ENCODE peak calls at places on chromosomes 2 and 18, in four cellular contexts. X is astrocyte, B is mammary epithelial cell, S is Peyer's patch. I is an unnamed sample. For H3K27me3, the result is how much of the 10 kb centered on the place peaks cover.

GRCh38 chr2:29115797-29116781 is 874 bp downstream of the CLIP4 start:
- DNase-seq in X (peak), B (peak), S (peak), I (no peak)

GRCh38 chr2:224325941-224326340 is 76.0 kb downstream of the FAM124B start:
- DNase-seq in X (no peak), B (no peak), S (no peak), I (no peak)

GRCh38 chr2:46842876-46843275 is 72.7 kb downstream of the MCFD2 start:
- DNase-seq in X (no peak), B (no peak), S (peak), I (no peak)

GRCh38 chr2:16438571-16439294 is 226.9 kb downstream of the CYRIA start:
- DNase-seq in X (no peak), B (no peak), S (no peak), I (no peak)

GRCh38 chr18:80245781-80246655 is 1.3 kb downstream of the PARD6G start:
- DNase-seq in X (no peak), B (peak), S (no peak), I (no peak)

GRCh38 chr2:30235008-30235655 is 3.8 kb downstream of the LBH start:
- DNase-seq in X (no peak), B (peak), S (no peak), I (no peak)

GRCh38 chr2:102591646-102592045 is 27.7 kb upstream of the SLC9A2 start:
- DNase-seq in X (no peak), B (no peak), S (no peak), I (no peak)

GRCh38 chr2:215613265-215613664 is 177.4 kb upstream of the FN1 start:
- DNase-seq in X (no peak), B (no peak), S (no peak), I (no peak)

GRCh38 chr18:11689972-11690570 is 1.0 kb downstream of the GNAL start:
- DNase-seq in X (no peak), B (peak), S (no peak), I (no peak)

GRCh38 chr2:84483320-84483719 is 24.2 kb upstream of the SUCLG1 start:
- DNase-seq in X (no peak), B (no peak), S (no peak), I (no peak)

GRCh38 chr2:9434484-9434883 is 11.0 kb downstream of the CPSF3 start:
- DNase-seq in X (no peak), B (no peak), S (no peak), I (no peak)

GRCh38 chr2:36337354-36337753 is 18.2 kb upstream of the CRIM1 start:
- DNase-seq in X (no peak), B (no peak), S (no peak), I (no peak)

GRCh38 chr2:3432067-3432466 is 52.6 kb downstream of the TRAPPC12 start:
- DNase-seq in X (no peak), B (no peak), S (no peak), I (no peak)

GRCh38 chr2:231099918-231100317 is 24.9 kb downstream of the HTR2B start:
- DNase-seq in X (no peak), B (no peak), S (no peak), I (no peak)

GRCh38 chr18:27839141-27839540 is 337.8 kb downstream of the CDH2 start:
- DNase-seq in X (peak), B (peak), S (no peak), I (peak)

GRCh38 chr2:206464597-206464996 is 21.3 kb downstream of the ADAM23 start:
- DNase-seq in X (no peak), B (no peak), S (no peak), I (no peak)

GRCh38 chr18:55920063-55920462 is 332.1 kb upstream of the TCF4 start:
- DNase-seq in X (no peak), B (no peak), S (no peak), I (no peak)

GRCh38 chr2:219028996-219029828 is 12.1 kb downstream of the CFAP65 start:
- DNase-seq in X (no peak), B (no peak), S (no peak), I (no peak)

GRCh38 chr18:48946329-48946835 is 4.4 kb downstream of the SMAD7 start:
- DNase-seq in X (peak), B (peak), S (no peak), I (no peak)

GRCh38 chr2:25825238-25825637 is 53.0 kb downstream of the ASXL2 start:
- DNase-seq in X (no peak), B (peak), S (no peak), I (no peak)

GRCh38 chr18:59272221-59272888 is 899 bp downstream of the RAX start:
- DNase-seq in X (no peak), B (no peak), S (no peak), I (no peak)

GRCh38 chr18:59270689-59271257 is 2.5 kb downstream of the RAX start:
- DNase-seq in X (no peak), B (no peak), S (no peak), I (no peak)

GRCh38 chr18:59269563-59270214 is 3.6 kb downstream of the RAX start:
- DNase-seq in X (no peak), B (no peak), S (no peak), I (no peak)

GRCh38 chr18:59272971-59273935 is at the start of gene RAX:
- DNase-seq in X (no peak), B (no peak), S (no peak), I (no peak)

DNA sequence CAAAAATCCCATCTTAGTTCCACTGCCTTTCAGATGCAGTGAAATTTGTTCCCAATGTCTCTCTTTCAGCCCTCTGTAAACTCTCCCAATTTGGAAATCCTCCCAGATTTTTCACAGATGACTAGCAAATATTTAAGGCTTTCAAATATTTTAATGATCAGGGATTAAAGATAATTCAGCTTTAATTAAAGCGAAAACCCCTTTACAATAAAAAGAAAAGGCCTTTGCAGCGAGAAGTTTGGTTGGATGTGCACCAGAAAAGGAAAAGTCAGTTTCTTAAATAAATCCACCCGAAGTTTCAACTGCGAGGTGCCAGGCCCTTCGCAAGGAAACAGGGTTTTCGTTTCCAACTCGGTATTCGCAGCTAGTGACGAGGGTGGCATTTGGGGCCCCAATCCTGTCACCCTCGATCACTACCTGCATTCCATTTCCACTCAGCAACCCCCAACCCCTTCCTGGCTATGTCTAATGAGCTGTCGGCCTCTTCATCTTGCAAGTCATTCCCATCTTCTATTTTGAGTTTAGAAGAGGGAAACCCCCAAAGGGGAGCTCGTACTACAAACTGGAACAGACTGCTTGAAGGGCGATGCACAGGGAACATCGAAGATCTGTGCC is 1.5 kb downstream of the RAX start:
- DNase-seq in X (no peak), B (no peak), S (no peak), I (no peak)
- H3K4me3 ChIP-seq in X (no peak), B (no peak), S (no peak), I (no peak)

GRCh38 chr2:38610851-38611801 is 8.4 kb upstream of the HNRNPLL start:
- DNase-seq in X (peak), B (peak), S (no peak), I (no peak)
- TF ChIP-seq CTCF in X (no peak), B (no peak), S (no peak), I (no peak)

GRCh38 chr2:170716851-170717598 is 1.9 kb downstream of the SP5 start:
- DNase-seq in X (no peak), B (no peak), S (peak), I (no peak)
- H3K27me3 ChIP-seq in X (half or more), B (half or more), S (under half), I (half or more)

GRCh38 chr2:38237311-38237710 is 139.8 kb downstream of the ATL2 start:
- DNase-seq in X (peak), B (no peak), S (no peak), I (no peak)

GRCh38 chr2:38243186-38243890 is 133.7 kb downstream of the ATL2 start:
- DNase-seq in X (no peak), B (no peak), S (no peak), I (no peak)

GRCh38 chr2:38245114-38245641 is 131.9 kb downstream of the ATL2 start:
- DNase-seq in X (peak), B (peak), S (no peak), I (peak)

GRCh38 chr2:38244306-38244705 is 132.8 kb downstream of the ATL2 start:
- DNase-seq in X (no peak), B (no peak), S (no peak), I (no peak)

DNA sequence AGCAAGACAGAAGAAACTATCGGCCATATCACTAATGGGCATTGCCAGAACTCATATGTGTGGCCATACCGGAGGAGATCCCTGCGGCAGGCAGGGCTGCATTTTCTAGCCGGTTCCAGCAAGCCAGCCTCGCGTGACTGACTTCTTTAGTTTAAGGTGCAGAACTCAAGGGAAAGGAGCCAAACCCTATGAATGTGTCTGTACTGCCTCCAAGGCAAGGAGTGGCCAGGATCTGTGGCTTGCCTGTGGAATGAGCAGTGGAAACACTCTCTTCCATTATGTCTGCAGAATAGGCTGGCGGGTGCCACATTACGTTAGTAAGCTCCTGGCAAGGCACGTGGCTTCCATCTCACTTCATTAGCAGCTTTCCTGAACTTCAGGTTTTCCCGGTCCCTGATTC is 137.6 kb downstream of the ATL2 start:
- DNase-seq in X (peak), B (peak), S (no peak), I (peak)
- H3K4me3 ChIP-seq in X (no peak), B (no peak), S (no peak), I (no peak)

DNA sequence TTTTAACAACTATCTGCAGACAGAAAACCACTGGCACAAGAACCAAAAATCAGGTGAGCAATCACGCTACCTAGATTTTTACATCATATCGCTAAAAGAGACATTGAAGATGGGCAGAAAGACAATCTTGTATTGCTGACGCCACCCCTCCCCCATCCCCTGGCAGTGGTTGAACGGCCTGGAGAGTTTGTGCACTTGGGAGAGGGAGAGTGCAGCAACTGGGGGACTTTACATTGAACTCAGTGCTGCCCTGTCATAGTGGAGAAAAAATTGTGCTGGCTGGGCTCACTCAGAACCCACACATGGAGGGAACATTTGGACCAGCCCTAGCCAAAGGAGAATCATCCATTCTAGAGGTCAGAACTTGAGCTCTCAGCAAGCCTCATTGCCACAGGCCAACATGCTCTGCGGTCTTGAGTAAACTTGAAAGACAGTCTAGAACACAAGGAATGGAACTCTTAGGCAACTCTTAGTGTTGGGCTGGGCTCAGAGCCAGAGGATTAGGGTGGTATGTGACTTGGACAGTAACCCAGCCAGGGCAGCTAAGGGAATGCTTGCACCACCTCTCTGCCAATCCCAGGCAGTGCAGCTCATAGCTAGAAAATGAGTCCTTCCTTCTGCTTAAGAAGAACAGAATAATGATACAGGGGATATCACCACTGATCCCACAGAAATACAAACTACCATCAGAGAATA is 220.0 kb upstream of the CYP26B1 start:
- DNase-seq in X (peak), B (peak), S (no peak), I (no peak)
- TF ChIP-seq CTCF in X (no peak), B (peak), S (peak), I (peak)

GRCh38 chr2:70556608-70557007 is 3.0 kb upstream of the TGFA start:
- DNase-seq in X (no peak), B (no peak), S (no peak), I (no peak)
- H3K27me3 ChIP-seq in X (under half), B (under half), S (under half), I (under half)

DNA sequence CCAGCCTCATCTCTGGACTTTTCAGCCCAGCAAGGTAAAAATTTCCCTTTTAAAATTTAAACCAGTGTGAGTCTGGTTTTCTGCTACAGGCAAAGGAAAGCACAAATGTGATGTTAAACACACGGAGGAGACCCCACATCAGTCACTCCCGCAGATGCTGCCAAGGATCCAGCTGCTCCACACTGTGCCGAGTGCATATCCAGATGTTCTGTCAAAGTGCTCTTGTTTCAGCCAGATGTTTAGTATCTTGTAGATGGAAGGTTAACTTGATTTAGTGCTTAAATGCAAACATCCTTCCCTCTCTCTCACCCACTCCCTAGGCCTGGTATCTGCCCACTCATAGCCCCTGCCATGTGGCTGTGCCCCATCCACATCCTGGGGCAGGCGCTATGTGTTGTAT is 15.8 kb upstream of the ATOH8 start:
- DNase-seq in X (no peak), B (no peak), S (no peak), I (no peak)
- H3K4me3 ChIP-seq in X (no peak), B (no peak), S (no peak), I (no peak)

DNA sequence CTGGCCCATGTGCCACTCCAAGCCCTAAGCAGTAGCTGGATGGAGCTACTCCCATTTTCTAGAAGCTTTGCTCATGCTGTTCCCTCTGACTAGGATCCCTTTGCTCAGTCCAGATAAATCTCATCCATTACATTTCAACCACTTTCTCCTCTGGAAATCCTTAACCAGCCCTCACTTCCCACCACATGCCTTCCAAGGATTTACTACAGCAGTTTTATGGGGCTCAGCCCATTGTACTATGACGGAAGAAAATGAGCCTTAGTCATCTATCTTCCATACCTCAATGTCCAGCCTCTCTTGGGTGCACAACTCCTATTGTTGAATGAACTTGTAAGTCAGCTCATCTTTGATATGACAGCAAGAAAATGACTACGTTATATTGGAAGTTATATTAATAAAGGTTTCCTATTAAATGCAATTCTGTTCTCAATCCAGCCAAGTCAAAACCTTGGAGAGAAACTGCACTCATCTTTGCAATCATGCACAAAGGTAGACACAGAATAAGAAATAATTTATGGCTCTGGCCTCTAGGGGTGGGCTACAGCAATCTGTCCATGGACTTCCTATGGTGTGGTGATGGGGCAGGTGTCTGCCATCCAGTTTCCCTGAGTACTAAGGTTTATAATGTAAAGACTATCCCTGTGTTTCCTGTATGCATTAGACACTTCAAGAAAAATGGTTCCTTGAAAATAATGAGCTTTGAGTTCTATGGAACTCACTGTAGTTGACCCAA is 3.4 kb downstream of the B4GALT6 start:
- DNase-seq in X (no peak), B (peak), S (no peak), I (no peak)
- TF ChIP-seq CTCF in X (no peak), B (peak), S (peak), I (no peak)